ENCODE peak calls at places on chromosomes 13 and 19, in eight cellular contexts. G is mammary epithelial cell, D is tibial artery, S is transverse colon, T is brain microvascular endothelial cell, B is activated B cell treated with CpG ODN at 0.5 μM for 24 hours, Z is endothelial cell of umbilical vein, A is AG04450. K is an unnamed sample.

GRCh38 chr19:42076375-42076944 is 494 bp downstream of the ZNF574 start:
- DNase-seq in G (no peak), D (peak; percentile 73), T (no peak), S (peak; percentile 58), B (peak; percentile 68), Z (no peak), A (no peak), K (no peak)

GRCh38 chr19:30480097-30480496 is 107.9 kb downstream of the ZNF536 start:
- DNase-seq in A (no peak), D (no peak), G (no peak), S (no peak), T (no peak), B (no peak), Z (no peak), K (no peak)

GRCh38 chr19:12289790-12290065 is 5.0 kb downstream of the ZNF44 start:
- DNase-seq in T (no peak), B (no peak), Z (no peak), D (no peak), G (no peak), S (no peak), A (no peak), K (no peak)

GRCh38 chr13:35164324-35164932 is 222.4 kb downstream of the NBEA start:
- DNase-seq in A (no peak), Z (peak; percentile 59), D (no peak), B (no peak), S (no peak), T (no peak), G (peak; percentile 6), K (no peak)

GRCh38 chr13:96804186-96804585 is 190.1 kb downstream of the OXGR1 start:
- DNase-seq in Z (no peak), T (no peak), D (no peak), S (no peak), A (no peak), B (no peak), G (no peak), K (no peak)

GRCh38 chr19:42069619-42070293 is at the start of gene GRIK5:
- DNase-seq in S (no peak), D (peak; percentile 76), B (no peak), A (no peak), T (no peak), Z (no peak), G (no peak), K (no peak)

GRCh38 chr19:17778621-17779280 is 16.2 kb upstream of the B3GNT3 start:
- DNase-seq in S (no peak), T (no peak), D (no peak), B (no peak), A (no peak), Z (no peak), G (no peak), K (no peak)

GRCh38 chr13:109602356-109602755 is 184.0 kb downstream of the IRS2 start:
- DNase-seq in A (no peak), D (no peak), Z (no peak), T (no peak), S (no peak), G (peak; percentile 79), B (no peak), K (no peak)

GRCh38 chr13:43159007-43159406 is 135.6 kb downstream of the DNAJC15 start:
- DNase-seq in T (peak; percentile 49), G (no peak), B (no peak), D (no peak), Z (peak; percentile 30), A (peak; percentile 3), S (no peak), K (no peak)

GRCh38 chr13:81602236-81602635 is 1261.3 kb upstream of the SPRY2 start:
- DNase-seq in S (no peak), A (no peak), T (no peak), Z (no peak), B (no peak), D (no peak), G (no peak), K (no peak)

GRCh38 chr19:3881272-3882040 is 971 bp downstream of the ATCAY start:
- DNase-seq in B (no peak), G (no peak), S (no peak), D (no peak), T (no peak), Z (no peak), A (no peak), K (no peak)

GRCh38 chr19:11356074-11356397 is 804 bp downstream of the PLPPR2 start:
- DNase-seq in B (no peak), S (no peak), Z (no peak), D (no peak), A (no peak), G (no peak), T (no peak), K (no peak)

GRCh38 chr19:50427997-50428425 is 4.7 kb upstream of the MYBPC2 start:
- DNase-seq in S (peak; percentile 81), T (peak; percentile 73), G (no peak), B (peak; percentile 68), Z (peak; percentile 57), A (peak; percentile 11), D (peak; percentile 90), K (peak; percentile 42)

GRCh38 chr13:102555914-102556553 is 40.8 kb upstream of the TPP2 start:
- DNase-seq in G (peak; percentile 59), T (peak; percentile 36), A (no peak), B (no peak), S (no peak), D (no peak), Z (peak; percentile 52), K (no peak)

GRCh38 chr13:109610517-109610916 is 175.9 kb downstream of the IRS2 start:
- DNase-seq in G (no peak), D (no peak), S (peak; percentile 55), B (no peak), Z (no peak), A (no peak), T (no peak), K (no peak)

GRCh38 chr13:113491418-113491883 is 940 bp upstream of the DCUN1D2 start:
- DNase-seq in A (no peak), D (no peak), B (no peak), G (peak; percentile 27), T (no peak), Z (peak; percentile 46), S (peak; percentile 33), K (peak; percentile 25)

GRCh38 chr19:53102186-53102585 is 1.0 kb downstream of the ZNF160 start:
- DNase-seq in A (no peak), G (no peak), S (no peak), D (no peak), T (no peak), B (no peak), Z (no peak), K (no peak)

GRCh38 chr13:59270327-59270726 is 893.4 kb downstream of the DIAPH3 start:
- DNase-seq in Z (no peak), G (no peak), D (no peak), B (no peak), T (no peak), S (no peak), A (no peak), K (no peak)

GRCh38 chr13:105961438-105961837 is 574.0 kb downstream of the EFNB2 start:
- DNase-seq in T (no peak), D (no peak), A (no peak), B (no peak), G (peak; percentile 47), Z (peak; percentile 6), S (no peak), K (no peak)

GRCh38 chr19:51020988-51021651 is 1.6 kb upstream of the KLK10 start:
- DNase-seq in D (no peak), Z (peak; percentile 67), A (peak; percentile 7), B (no peak), S (no peak), T (peak; percentile 49), G (peak; percentile 76), K (no peak)

GRCh38 chr19:41626278-41626677 is 596 bp downstream of the CEACAM4 start:
- DNase-seq in G (no peak), S (no peak), T (no peak), B (no peak), Z (no peak), D (no peak), A (no peak), K (no peak)

GRCh38 chr13:34044041-34044440 is 226.1 kb downstream of the RFC3 start:
- DNase-seq in B (no peak), A (no peak), G (peak; percentile 59), T (no peak), Z (no peak), S (no peak), D (no peak), K (no peak)

GRCh38 chr13:76812971-76813691 is 73.1 kb downstream of the KCTD12 start:
- DNase-seq in G (no peak), S (no peak), D (peak; percentile 72), Z (peak; percentile 94), T (no peak), B (no peak), A (no peak), K (no peak)

GRCh38 chr13:75486146-75486545 is 4.2 kb upstream of the TBC1D4 start:
- DNase-seq in T (no peak), D (no peak), Z (no peak), A (no peak), S (no peak), G (no peak), B (no peak), K (no peak)
- TF ChIP-seq CTCF in T (peak; percentile 27), D (no peak), Z (no peak), A (no peak), S (no peak), G (no peak), B (no peak), K (peak; percentile 14)

GRCh38 chr13:66994097-66994496 is 236.0 kb downstream of the PCDH9 start:
- DNase-seq in S (peak; percentile 15), D (peak; percentile 70), Z (peak; percentile 81), G (peak; percentile 66), B (peak; percentile 31), T (peak; percentile 61), A (no peak), K (peak; percentile 49)
- TF ChIP-seq CTCF in S (peak; percentile 34), D (peak; percentile 29), Z (peak; percentile 54), G (peak; percentile 77), B (no peak), T (peak; percentile 84), A (peak; percentile 81), K (peak; percentile 75)

DNA sequence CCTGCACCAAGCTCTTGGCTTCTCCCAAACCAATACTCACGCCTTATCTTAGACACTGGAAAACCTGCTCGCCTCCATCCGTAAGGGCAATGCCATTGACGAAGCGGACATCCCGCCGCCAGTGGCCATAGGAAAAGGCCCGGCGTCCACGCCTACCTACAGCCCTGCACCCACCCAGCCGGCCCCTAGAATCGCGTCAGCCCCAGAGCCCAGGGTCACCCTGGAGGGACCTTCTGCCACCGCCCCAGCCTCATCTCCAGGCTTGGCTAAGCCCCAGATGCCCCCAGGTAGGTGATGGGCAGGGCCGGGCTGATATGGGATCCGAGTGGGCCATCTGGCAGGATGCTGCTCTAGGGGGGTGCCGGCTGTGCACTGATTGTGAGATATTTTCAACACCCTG is 7.4 kb downstream of the CC2D1A start:
- DNase-seq in A (no peak), D (no peak), B (no peak), G (no peak), Z (no peak), T (no peak), S (no peak), K (no peak)
- TF ChIP-seq CTCF in A (no peak), D (no peak), B (no peak), G (no peak), Z (no peak), T (no peak), S (no peak), K (no peak)

GRCh38 chr13:31697290-31697689 is 42.0 kb upstream of the RXFP2 start:
- DNase-seq in A (no peak), B (no peak), T (no peak), S (no peak), Z (peak; percentile 12), G (peak; percentile 5), D (no peak), K (no peak)

GRCh38 chr13:31703780-31704179 is 35.5 kb upstream of the RXFP2 start:
- DNase-seq in A (no peak), B (no peak), Z (no peak), T (no peak), G (no peak), S (no peak), D (no peak), K (no peak)

GRCh38 chr13:31699650-31700049 is 39.7 kb upstream of the RXFP2 start:
- DNase-seq in T (no peak), A (no peak), G (no peak), B (no peak), Z (peak; percentile 47), D (no peak), S (no peak), K (no peak)
- TF ChIP-seq CTCF in T (peak; percentile 56), A (peak; percentile 26), G (no peak), B (no peak), Z (peak; percentile 40), D (no peak), S (no peak), K (peak; percentile 45)

K was measured in progenitor cell of endocrine pancreas.